ENCODE peak calls at places on chromosomes 12 and 14, in four cellular contexts. One of them, this sample, is unnamed.

GRCh38 chr14:67934087-67934486 is 114.5 kb downstream of the RAD51B start:
- DNase-seq in HepG2: peak; percentile 62
- DNase-seq in K562: peak; percentile 23
- DNase-seq in H1: peak; percentile 29
- DNase-seq in this sample: peak; percentile 42

GRCh38 chr14:90900712-90901111 is 84.5 kb upstream of the TTC7B start:
- DNase-seq in H1: no peak
- DNase-seq in HepG2: no peak
- DNase-seq in K562: no peak
- DNase-seq in this sample: no peak

GRCh38 chr12:43011383-43011926 is 421.9 kb upstream of the PRICKLE1 start:
- DNase-seq in HepG2: no peak
- DNase-seq in H1: no peak
- DNase-seq in K562: no peak
- DNase-seq in this sample: peak; percentile 28

GRCh38 chr12:67681145-67681778 is 32.7 kb downstream of the DYRK2 start:
- DNase-seq in K562: no peak
- DNase-seq in HepG2: no peak
- DNase-seq in H1: no peak
- DNase-seq in this sample: no peak

GRCh38 chr14:66735853-66736252 is 227.9 kb downstream of the GPHN start:
- DNase-seq in HepG2: no peak
- DNase-seq in H1: no peak
- DNase-seq in K562: no peak
- DNase-seq in this sample: no peak

GRCh38 chr12:111993290-111994150 is 19.4 kb downstream of the TMEM116 start:
- DNase-seq in H1: no peak
- DNase-seq in HepG2: no peak
- DNase-seq in K562: no peak
- DNase-seq in this sample: peak; percentile 43

GRCh38 chr12:114254998-114255397 is 150.9 kb downstream of the TBX5 start:
- DNase-seq in HepG2: no peak
- DNase-seq in K562: peak; percentile 10
- DNase-seq in H1: no peak
- DNase-seq in this sample: no peak

GRCh38 chr12:131129839-131130238 is 176.1 kb downstream of the ADGRD1 start:
- DNase-seq in HepG2: no peak
- DNase-seq in H1: no peak
- DNase-seq in K562: no peak
- DNase-seq in this sample: no peak

GRCh38 chr14:96053236-96053599 is 14.1 kb downstream of the C14orf132 start:
- DNase-seq in HepG2: no peak
- DNase-seq in H1: no peak
- DNase-seq in K562: no peak
- DNase-seq in this sample: no peak

GRCh38 chr14:96052541-96053105 is 13.5 kb downstream of the C14orf132 start:
- DNase-seq in H1: no peak
- DNase-seq in HepG2: no peak
- DNase-seq in K562: no peak
- DNase-seq in this sample: no peak

GRCh38 chr14:96055065-96055752 is 16.0 kb downstream of the C14orf132 start:
- DNase-seq in H1: no peak
- DNase-seq in HepG2: no peak
- DNase-seq in K562: no peak
- DNase-seq in this sample: no peak

GRCh38 chr14:96054661-96055060 is 15.5 kb downstream of the C14orf132 start:
- DNase-seq in H1: no peak
- DNase-seq in K562: no peak
- DNase-seq in HepG2: no peak
- DNase-seq in this sample: no peak

GRCh38 chr14:96053600-96054381 is 14.6 kb downstream of the C14orf132 start:
- DNase-seq in H1: no peak
- DNase-seq in K562: no peak
- DNase-seq in HepG2: no peak
- DNase-seq in this sample: no peak
- TF ChIP-seq EP300 in H1: no peak
- TF ChIP-seq EP300 in K562: no peak
- TF ChIP-seq EP300 in HepG2: no peak
- TF ChIP-seq EP300 in this sample: no peak

GRCh38 chr12:132603240-132604107 is 6.9 kb downstream of the LRCOL1 start:
- DNase-seq in H1: no peak
- DNase-seq in K562: no peak
- DNase-seq in HepG2: no peak
- DNase-seq in this sample: no peak
- TF ChIP-seq BRCA1 in H1: no peak
- TF ChIP-seq BRCA1 in K562: no peak
- TF ChIP-seq BRCA1 in HepG2: no peak
- TF ChIP-seq BRCA1 in this sample: no peak

GRCh38 chr12:12281134-12281533 is 14.3 kb upstream of the LRP6 start:
- DNase-seq in K562: no peak
- DNase-seq in H1: no peak
- DNase-seq in HepG2: no peak
- DNase-seq in this sample: no peak
- TF ChIP-seq EP300 in K562: no peak
- TF ChIP-seq EP300 in H1: no peak
- TF ChIP-seq EP300 in HepG2: no peak
- TF ChIP-seq EP300 in this sample: no peak

GRCh38 chr14:22979748-22980392 is 2.5 kb downstream of the AJUBA start:
- DNase-seq in K562: no peak
- DNase-seq in H1: no peak
- DNase-seq in HepG2: peak; percentile 49
- DNase-seq in this sample: no peak

GRCh38 chr14:22982013-22982476 is 306 bp downstream of the AJUBA start:
- DNase-seq in K562: no peak
- DNase-seq in H1: no peak
- DNase-seq in HepG2: no peak
- DNase-seq in this sample: no peak

GRCh38 chr14:22980672-22981089 is 1.7 kb downstream of the AJUBA start:
- DNase-seq in HepG2: peak; percentile 76
- DNase-seq in H1: no peak
- DNase-seq in K562: no peak
- DNase-seq in this sample: no peak

GRCh38 chr14:22982477-22983245 is at the start of gene AJUBA:
- DNase-seq in HepG2: peak; percentile 98
- DNase-seq in K562: peak; percentile 96
- DNase-seq in H1: no peak
- DNase-seq in this sample: no peak

GRCh38 chr14:22981090-22982012 is 1.0 kb downstream of the AJUBA start:
- DNase-seq in H1: no peak
- DNase-seq in K562: no peak
- DNase-seq in HepG2: no peak
- DNase-seq in this sample: no peak
- TF ChIP-seq BRCA1 in H1: no peak
- TF ChIP-seq BRCA1 in K562: no peak
- TF ChIP-seq BRCA1 in HepG2: no peak
- TF ChIP-seq BRCA1 in this sample: no peak

GRCh38 chr14:77103954-77104353 is 5.9 kb downstream of the CIPC start:
- DNase-seq in H1: no peak
- DNase-seq in K562: no peak
- DNase-seq in HepG2: no peak
- DNase-seq in this sample: no peak
- TF ChIP-seq EP300 in H1: no peak
- TF ChIP-seq EP300 in K562: no peak
- TF ChIP-seq EP300 in HepG2: no peak
- TF ChIP-seq EP300 in this sample: no peak

GRCh38 chr12:2415568-2415944 is 362.8 kb downstream of the CACNA1C start:
- DNase-seq in HepG2: no peak
- DNase-seq in K562: no peak
- DNase-seq in H1: no peak
- DNase-seq in this sample: no peak
- TF ChIP-seq BRCA1 in HepG2: no peak
- TF ChIP-seq BRCA1 in K562: no peak
- TF ChIP-seq BRCA1 in H1: no peak
- TF ChIP-seq BRCA1 in this sample: no peak

DNA sequence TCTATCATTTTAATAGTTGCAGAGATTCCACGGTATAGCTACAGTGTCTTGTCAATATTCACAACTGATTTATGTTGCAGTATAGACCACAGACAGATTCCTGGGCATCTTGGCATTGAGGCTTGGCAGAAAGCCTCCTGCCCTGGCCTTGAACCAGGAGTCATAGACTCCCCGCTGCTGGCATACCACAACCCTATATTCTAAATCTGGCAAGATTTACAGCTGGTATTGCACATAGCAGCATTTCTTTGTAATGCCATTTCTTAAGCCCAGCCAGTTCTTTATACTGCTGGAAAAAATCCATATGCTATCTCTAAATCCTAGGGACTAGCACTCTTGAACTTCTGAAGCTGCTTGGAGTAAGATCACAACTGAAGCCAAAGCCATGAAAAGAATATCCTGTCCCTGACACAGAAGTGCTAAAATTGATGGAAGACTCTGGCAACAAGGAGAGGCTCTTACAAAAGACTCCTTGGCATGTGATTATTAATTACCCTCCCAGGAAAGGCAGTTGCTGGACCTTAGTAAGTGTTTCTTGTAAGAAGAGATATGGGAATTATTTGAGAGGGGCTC is 89.4 kb downstream of the KCNC2 start:
- DNase-seq in H1: no peak
- DNase-seq in HepG2: no peak
- DNase-seq in K562: no peak
- DNase-seq in this sample: no peak
- TF ChIP-seq EP300 in H1: no peak
- TF ChIP-seq EP300 in HepG2: no peak
- TF ChIP-seq EP300 in K562: no peak
- TF ChIP-seq EP300 in this sample: no peak

GRCh38 chr14:31934767-31935266 is 142.3 kb upstream of the ARHGAP5 start:
- DNase-seq in HepG2: peak; percentile 90
- DNase-seq in H1: no peak
- DNase-seq in K562: no peak
- DNase-seq in this sample: no peak
- TF ChIP-seq BRCA1 in HepG2: no peak
- TF ChIP-seq BRCA1 in H1: no peak
- TF ChIP-seq BRCA1 in K562: no peak
- TF ChIP-seq BRCA1 in this sample: no peak

GRCh38 chr12:57522019-57522886 is at the start of gene MBD6:
- DNase-seq in H1: no peak
- DNase-seq in K562: no peak
- DNase-seq in HepG2: peak; percentile 89
- DNase-seq in this sample: peak; percentile 86
- TF ChIP-seq EP300 in H1: peak; percentile 73
- TF ChIP-seq EP300 in K562: peak; percentile 44
- TF ChIP-seq EP300 in HepG2: peak; percentile 33
- TF ChIP-seq EP300 in this sample: no peak

This sample was measured in GM12878.